ENCODE peak calls at places on chromosomes 12 and 14, in ten cellular contexts. One of them, this sample, is unnamed.

GRCh38 chr14:90444077-90444696 is 47.4 kb downstream of the CALM1 start:
- DNase-seq in endothelial cell of umbilical vein: peak; percentile 75
- DNase-seq in epithelial cell of esophagus: peak; percentile 100
- DNase-seq in HFFc6: no peak
- DNase-seq in fibroblast of lung: no peak
- DNase-seq in osteocyte: no peak
- DNase-seq in posterior vena cava: peak; percentile 58
- DNase-seq in NCI-H510A treated with DMSO at 0.1 percent for 48 hours: peak; percentile 83
- DNase-seq in MV-4-11: peak; percentile 32
- DNase-seq in activated CD4-positive, alpha-beta T cell treated with anti-CD3 and anti-CD28 coated beads, Interleukin-2, amount 10 ng/mL, durations not matched to agents 7 days and 5 days: no peak
- DNase-seq in this sample: no peak

GRCh38 chr12:27178251-27178650 is 65.8 kb upstream of the STK38L start:
- DNase-seq in NCI-H510A treated with DMSO at 0.1 percent for 48 hours: no peak
- DNase-seq in endothelial cell of umbilical vein: no peak
- DNase-seq in HFFc6: no peak
- DNase-seq in osteocyte: no peak
- DNase-seq in posterior vena cava: no peak
- DNase-seq in epithelial cell of esophagus: no peak
- DNase-seq in fibroblast of lung: no peak
- DNase-seq in activated CD4-positive, alpha-beta T cell treated with anti-CD3 and anti-CD28 coated beads, Interleukin-2, amount 10 ng/mL, durations not matched to agents 7 days and 5 days: no peak
- DNase-seq in MV-4-11: no peak
- DNase-seq in this sample: no peak

GRCh38 chr12:26121841-26122680 is 2.8 kb downstream of the BHLHE41 start:
- DNase-seq in HFFc6: no peak
- DNase-seq in osteocyte: no peak
- DNase-seq in fibroblast of lung: no peak
- DNase-seq in NCI-H510A treated with DMSO at 0.1 percent for 48 hours: no peak
- DNase-seq in posterior vena cava: no peak
- DNase-seq in endothelial cell of umbilical vein: peak; percentile 24
- DNase-seq in activated CD4-positive, alpha-beta T cell treated with anti-CD3 and anti-CD28 coated beads, Interleukin-2, amount 10 ng/mL, durations not matched to agents 7 days and 5 days: no peak
- DNase-seq in epithelial cell of esophagus: peak; percentile 25
- DNase-seq in MV-4-11: no peak
- DNase-seq in this sample: peak; percentile 42

GRCh38 chr12:117580718-117581062 is 219.3 kb upstream of the NOS1 start:
- DNase-seq in fibroblast of lung: no peak
- DNase-seq in MV-4-11: no peak
- DNase-seq in HFFc6: no peak
- DNase-seq in NCI-H510A treated with DMSO at 0.1 percent for 48 hours: no peak
- DNase-seq in endothelial cell of umbilical vein: no peak
- DNase-seq in epithelial cell of esophagus: no peak
- DNase-seq in activated CD4-positive, alpha-beta T cell treated with anti-CD3 and anti-CD28 coated beads, Interleukin-2, amount 10 ng/mL, durations not matched to agents 7 days and 5 days: no peak
- DNase-seq in osteocyte: no peak
- DNase-seq in posterior vena cava: peak; percentile 83
- DNase-seq in this sample: peak; percentile 50

GRCh38 chr14:22264759-22265158 is 324.3 kb downstream of the DAD1 start:
- DNase-seq in activated CD4-positive, alpha-beta T cell treated with anti-CD3 and anti-CD28 coated beads, Interleukin-2, amount 10 ng/mL, durations not matched to agents 7 days and 5 days: no peak
- DNase-seq in fibroblast of lung: no peak
- DNase-seq in endothelial cell of umbilical vein: no peak
- DNase-seq in NCI-H510A treated with DMSO at 0.1 percent for 48 hours: no peak
- DNase-seq in osteocyte: no peak
- DNase-seq in MV-4-11: no peak
- DNase-seq in posterior vena cava: no peak
- DNase-seq in HFFc6: no peak
- DNase-seq in epithelial cell of esophagus: no peak
- DNase-seq in this sample: no peak

GRCh38 chr14:103250181-103250580 is 83.9 kb upstream of the EIF5 start:
- DNase-seq in endothelial cell of umbilical vein: no peak
- DNase-seq in NCI-H510A treated with DMSO at 0.1 percent for 48 hours: no peak
- DNase-seq in fibroblast of lung: no peak
- DNase-seq in epithelial cell of esophagus: no peak
- DNase-seq in osteocyte: no peak
- DNase-seq in MV-4-11: no peak
- DNase-seq in posterior vena cava: no peak
- DNase-seq in activated CD4-positive, alpha-beta T cell treated with anti-CD3 and anti-CD28 coated beads, Interleukin-2, amount 10 ng/mL, durations not matched to agents 7 days and 5 days: no peak
- DNase-seq in HFFc6: no peak
- DNase-seq in this sample: no peak

GRCh38 chr12:131829351-131829794 is 1.2 kb downstream of the MMP17 start:
- DNase-seq in activated CD4-positive, alpha-beta T cell treated with anti-CD3 and anti-CD28 coated beads, Interleukin-2, amount 10 ng/mL, durations not matched to agents 7 days and 5 days: no peak
- DNase-seq in NCI-H510A treated with DMSO at 0.1 percent for 48 hours: no peak
- DNase-seq in fibroblast of lung: peak; percentile 22
- DNase-seq in MV-4-11: no peak
- DNase-seq in epithelial cell of esophagus: no peak
- DNase-seq in posterior vena cava: no peak
- DNase-seq in endothelial cell of umbilical vein: no peak
- DNase-seq in HFFc6: no peak
- DNase-seq in osteocyte: no peak
- DNase-seq in this sample: no peak

GRCh38 chr12:58640314-58640713 is 280.0 kb downstream of the LRIG3 start:
- DNase-seq in posterior vena cava: no peak
- DNase-seq in osteocyte: no peak
- DNase-seq in fibroblast of lung: peak; percentile 12
- DNase-seq in HFFc6: no peak
- DNase-seq in MV-4-11: no peak
- DNase-seq in NCI-H510A treated with DMSO at 0.1 percent for 48 hours: no peak
- DNase-seq in activated CD4-positive, alpha-beta T cell treated with anti-CD3 and anti-CD28 coated beads, Interleukin-2, amount 10 ng/mL, durations not matched to agents 7 days and 5 days: no peak
- DNase-seq in endothelial cell of umbilical vein: no peak
- DNase-seq in epithelial cell of esophagus: no peak
- DNase-seq in this sample: no peak

GRCh38 chr12:56172839-56173238 is 14.7 kb downstream of the MYL6 start:
- DNase-seq in activated CD4-positive, alpha-beta T cell treated with anti-CD3 and anti-CD28 coated beads, Interleukin-2, amount 10 ng/mL, durations not matched to agents 7 days and 5 days: no peak
- DNase-seq in HFFc6: no peak
- DNase-seq in osteocyte: no peak
- DNase-seq in endothelial cell of umbilical vein: no peak
- DNase-seq in NCI-H510A treated with DMSO at 0.1 percent for 48 hours: no peak
- DNase-seq in fibroblast of lung: no peak
- DNase-seq in epithelial cell of esophagus: no peak
- DNase-seq in posterior vena cava: no peak
- DNase-seq in MV-4-11: no peak
- DNase-seq in this sample: no peak